ENCODE peak calls at places on chromosome 15, in ten cellular contexts. V is spleen; L is lower lobe of right lung; W is ovary; K is tibial artery; P is CD4-positive, alpha-beta T cell; C is Karpas-422; G is uterus; B is upper lobe of right lung; Y is tibial nerve. F is an unnamed sample.

GRCh38 chr15:76812381-76812780 is 92.8 kb downstream of the SCAPER start:
- DNase-seq in K (no peak), L (no peak), V (no peak), P (no peak), C (no peak), G (no peak), W (no peak), Y (no peak), B (no peak), F (no peak)

GRCh38 chr15:44219073-44219472 is 24.0 kb upstream of the FRMD5 start:
- DNase-seq in B (no peak), Y (no peak), W (no peak), L (no peak), V (no peak), K (no peak), G (no peak), C (no peak), P (no peak), F (no peak)

GRCh38 chr15:68318008-68318835 is 40.7 kb downstream of the FEM1B start:
- DNase-seq in G (peak; percentile 7), L (no peak), B (peak; percentile 46), K (no peak), V (peak; percentile 32), P (no peak), W (no peak), Y (no peak), C (no peak), F (no peak)

GRCh38 chr15:35724626-35725025 is 178.7 kb upstream of the DPH6 start:
- DNase-seq in G (no peak), W (no peak), B (no peak), V (no peak), Y (no peak), P (no peak), K (no peak), L (no peak), C (no peak), F (no peak)

GRCh38 chr15:34855397-34855796 is 60.0 kb upstream of the ACTC1 start:
- DNase-seq in L (no peak), V (no peak), G (no peak), W (no peak), K (no peak), Y (no peak), C (no peak), B (no peak), P (no peak), F (no peak)

GRCh38 chr15:93036922-93037321 is 52.1 kb downstream of the RGMA start:
- DNase-seq in G (no peak), K (peak; percentile 13), P (no peak), Y (no peak), V (peak; percentile 66), L (no peak), C (no peak), B (no peak), W (peak; percentile 23), F (no peak)

GRCh38 chr15:41340189-41340695 is 7.6 kb downstream of the NUSAP1 start:
- DNase-seq in C (no peak), V (no peak), P (no peak), L (no peak), W (no peak), B (no peak), G (no peak), Y (no peak), K (no peak), F (no peak)

GRCh38 chr15:89785064-89785770 is 9.1 kb downstream of the MESP2 start:
- DNase-seq in B (no peak), W (no peak), K (no peak), L (no peak), Y (no peak), P (no peak), C (no peak), V (peak; percentile 34), G (no peak), F (peak; percentile 15)

GRCh38 chr15:64507293-64507802 is 47.0 kb downstream of the ZNF609 start:
- DNase-seq in K (peak; percentile 77), Y (peak; percentile 26), G (peak; percentile 76), P (no peak), L (peak; percentile 80), V (peak; percentile 78), C (peak; percentile 60), W (peak; percentile 82), B (peak; percentile 80), F (peak; percentile 85)

GRCh38 chr15:69504352-69505040 is 51.9 kb downstream of the RPLP1 start:
- DNase-seq in B (no peak), Y (no peak), G (no peak), L (no peak), V (no peak), W (no peak), K (no peak), C (no peak), P (no peak), F (no peak)

DNA sequence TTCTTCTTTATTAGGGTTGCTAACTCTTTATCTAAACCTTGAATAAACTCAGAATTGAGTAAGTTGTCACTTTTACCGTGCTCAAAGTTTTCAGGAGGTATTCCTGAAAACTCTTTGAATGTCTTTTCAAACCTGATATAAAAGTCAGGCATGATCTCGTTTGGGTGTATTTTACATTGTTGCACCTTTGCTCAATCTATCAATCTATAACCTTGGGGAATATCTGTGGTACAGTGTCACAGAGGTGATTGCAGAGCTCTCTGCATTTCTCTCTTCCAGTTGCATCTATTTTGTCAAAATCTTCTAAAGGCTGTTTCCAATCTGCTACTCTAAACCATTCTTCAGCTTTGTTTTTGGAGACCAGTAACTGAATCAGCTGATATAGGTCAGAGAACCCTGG is 35.7 kb upstream of the AP4E1 start:
- DNase-seq in L (no peak), G (no peak), K (no peak), V (no peak), P (no peak), W (no peak), C (no peak), Y (no peak), B (no peak), F (no peak)
- H3K27ac ChIP-seq in L (no peak overlapping the region), G (no peak overlapping the region), K (no peak overlapping the region), V (no peak overlapping the region), P (no peak overlapping the region), W (no peak overlapping the region), C (no peak overlapping the region), Y (peak overlapping the region; percentile 2), B (no peak overlapping the region), F (no peak overlapping the region)

GRCh38 chr15:99429681-99430081 is 136.1 kb upstream of the MEF2A start:
- DNase-seq in P (no peak), G (peak; percentile 6), V (peak; percentile 54), K (peak; percentile 15), W (no peak), Y (no peak), L (no peak), B (peak; percentile 54), C (no peak), F (no peak)
- H3K27ac ChIP-seq in P (no peak overlapping the region), G (no peak overlapping the region), V (no peak overlapping the region), K (no peak overlapping the region), W (no peak overlapping the region), Y (no peak overlapping the region), L (no peak overlapping the region), B (no peak overlapping the region), C (no peak overlapping the region), F (no peak overlapping the region)

DNA sequence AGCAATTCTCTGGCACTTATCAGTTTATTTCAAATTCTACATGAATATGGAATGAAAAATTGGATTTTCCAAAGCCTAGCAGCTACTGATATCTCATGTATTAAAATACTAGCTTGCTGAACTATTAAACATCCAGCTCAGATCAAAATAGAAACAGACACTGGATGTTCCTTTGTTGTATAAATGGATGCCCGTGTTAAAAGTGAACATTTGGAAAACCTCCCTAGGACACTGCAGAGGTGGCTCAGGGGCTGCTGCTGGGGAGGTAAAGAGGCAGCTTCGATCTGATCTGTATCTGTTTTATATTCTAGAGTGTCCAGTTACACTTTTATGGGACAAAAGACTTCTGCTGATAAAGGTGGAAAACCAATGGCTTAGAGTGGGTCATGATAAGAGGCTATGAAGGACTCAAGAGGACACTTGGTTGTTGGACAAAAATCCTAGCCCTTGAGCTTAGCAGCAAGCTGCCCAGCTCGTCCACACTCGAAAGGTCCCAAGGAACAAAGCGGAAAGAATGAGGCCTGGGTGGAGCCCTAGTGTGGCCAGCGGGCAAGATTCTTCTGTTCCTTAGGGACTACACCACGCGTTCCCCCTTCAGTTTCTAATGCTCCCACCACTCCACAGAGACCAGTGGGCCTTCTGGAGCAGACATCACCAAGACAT is 9.9 kb downstream of the MESD start:
- DNase-seq in P (no peak), C (peak; percentile 12), K (no peak), W (no peak), L (no peak), Y (no peak), V (no peak), B (no peak), G (no peak), F (no peak)
- H3K27ac ChIP-seq in P (no peak overlapping the region), C (no peak overlapping the region), K (no peak overlapping the region), W (no peak overlapping the region), L (no peak overlapping the region), Y (no peak overlapping the region), V (no peak overlapping the region), B (no peak overlapping the region), G (no peak overlapping the region), F (peak overlapping the region; percentile 85)

DNA sequence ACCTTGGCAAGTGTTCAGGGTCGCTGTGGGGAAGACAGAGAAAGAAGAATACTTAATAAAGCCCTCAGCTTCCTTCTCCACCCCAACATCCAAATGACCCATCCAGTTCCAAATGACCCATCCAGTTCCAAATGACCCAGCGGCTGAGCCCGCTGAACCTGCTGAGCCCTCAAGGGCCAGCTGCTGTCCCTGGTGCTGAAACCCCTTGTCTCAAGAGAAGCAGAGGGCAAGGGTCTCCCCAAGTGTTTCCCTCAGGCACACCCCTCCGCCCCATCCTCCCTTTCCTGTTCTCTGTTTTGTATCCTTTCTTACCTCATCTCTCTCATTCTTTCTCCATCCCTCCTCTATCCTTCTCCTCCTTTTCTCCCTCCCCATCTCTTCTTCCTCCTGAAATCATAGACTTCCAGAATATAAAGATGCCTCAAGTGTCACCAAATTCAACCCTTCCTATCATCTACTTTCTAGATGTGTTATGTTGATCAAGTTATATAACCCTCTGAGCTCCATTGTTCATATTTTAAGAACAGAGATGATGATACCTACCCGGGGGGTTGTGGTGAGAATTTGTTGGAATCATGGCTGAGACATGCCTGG is 29.0 kb downstream of the CCDC33 start:
- DNase-seq in V (no peak), K (no peak), C (peak; percentile 61), W (peak; percentile 38), Y (no peak), L (no peak), P (no peak), G (no peak), B (no peak), F (no peak)
- H3K27ac ChIP-seq in V (no peak overlapping the region), K (no peak overlapping the region), C (no peak overlapping the region), W (no peak overlapping the region), Y (no peak overlapping the region), L (no peak overlapping the region), P (no peak overlapping the region), G (no peak overlapping the region), B (no peak overlapping the region), F (no peak overlapping the region)

GRCh38 chr15:74531144-74531811 is 9.7 kb upstream of the ARID3B start:
- DNase-seq in C (no peak), P (no peak), Y (no peak), W (no peak), K (no peak), L (no peak), B (no peak), V (no peak), G (no peak), F (no peak)
- H3K27ac ChIP-seq in C (no peak overlapping the region), P (no peak overlapping the region), Y (no peak overlapping the region), W (no peak overlapping the region), K (no peak overlapping the region), L (no peak overlapping the region), B (no peak overlapping the region), V (no peak overlapping the region), G (no peak overlapping the region), F (no peak overlapping the region)